ENCODE peak calls at places on chromosomes 11 and 22, in eight cellular contexts. U, G, F, J, V, C, L and N are unnamed samples.

GRCh38 chr11:107043242-107043991 is 25.1 kb upstream of the GUCY1A2 start:
- DNase-seq in C (no peak), F (no peak), J (no peak), U (no peak), L (no peak), V (no peak), G (no peak), N (no peak)

GRCh38 chr22:39954584-39955055 is 5.6 kb upstream of the TMA7B start:
- DNase-seq in V (no peak), G (no peak), C (no peak), J (no peak), F (no peak), U (peak; percentile 46), L (no peak), N (no peak)

GRCh38 chr11:124724854-124725718 is 14.7 kb upstream of the NRGN start:
- DNase-seq in U (peak; percentile 62), G (peak; percentile 42), F (peak; percentile 89), C (no peak), V (no peak), L (no peak), J (no peak), N (no peak)

GRCh38 chr11:60863550-60864521 is 3.5 kb upstream of the ZP1 start:
- DNase-seq in L (no peak), G (no peak), C (no peak), J (no peak), U (no peak), F (peak; percentile 10), V (no peak), N (no peak)

GRCh38 chr11:10809373-10810199 is 860 bp upstream of the EIF4G2 start:
- DNase-seq in L (peak; percentile 80), F (peak; percentile 32), U (no peak), C (peak; percentile 37), V (no peak), G (peak; percentile 46), J (peak; percentile 19), N (no peak)

GRCh38 chr11:30346068-30346688 is 23.3 kb downstream of the ARL14EP start:
- DNase-seq in L (peak; percentile 54), V (peak; percentile 47), J (peak; percentile 15), F (no peak), G (no peak), U (peak; percentile 52), C (peak; percentile 38), N (no peak)

GRCh38 chr11:39220069-39220468 is 2239.4 kb downstream of the LRRC4C start:
- DNase-seq in V (no peak), F (no peak), G (no peak), U (no peak), L (no peak), C (no peak), J (no peak), N (no peak)

GRCh38 chr22:29482253-29482652 is 2.2 kb downstream of the NEFH start:
- DNase-seq in F (no peak), U (no peak), J (no peak), L (no peak), V (no peak), C (no peak), G (no peak), N (no peak)

GRCh38 chr11:29119691-29120328 is 897.0 kb downstream of the KCNA4 start:
- DNase-seq in U (no peak), J (no peak), G (no peak), C (no peak), V (no peak), L (peak; percentile 99), F (no peak), N (no peak)

GRCh38 chr11:30503156-30503555 is 83.0 kb downstream of the MPPED2 start:
- DNase-seq in U (no peak), F (no peak), C (no peak), J (no peak), L (no peak), G (no peak), V (no peak), N (no peak)

GRCh38 chr11:114085965-114086364 is 26.5 kb downstream of the ZBTB16 start:
- DNase-seq in F (peak; percentile 57), L (no peak), U (no peak), J (no peak), C (no peak), V (no peak), G (peak; percentile 57), N (no peak)

GRCh38 chr22:35330258-35330861 is 30.7 kb downstream of the TOM1 start:
- DNase-seq in F (peak; percentile 88), L (peak; percentile 65), G (peak; percentile 80), J (no peak), V (peak; percentile 60), C (no peak), U (no peak), N (no peak)

GRCh38 chr22:18970180-18970947 is 34.3 kb upstream of the PRODH start:
- DNase-seq in J (no peak), L (no peak), C (peak; percentile 92), G (no peak), V (no peak), U (no peak), F (no peak), N (no peak)

GRCh38 chr11:61787928-61788491 is 4.4 kb downstream of the TMEM258 start:
- DNase-seq in G (peak; percentile 26), U (peak; percentile 74), F (no peak), J (peak; percentile 48), L (peak; percentile 43), C (peak; percentile 44), V (no peak), N (no peak)

GRCh38 chr11:14803846-14804245 is 88.2 kb downstream of the CYP2R1 start:
- DNase-seq in L (no peak), C (no peak), J (no peak), F (no peak), G (no peak), V (no peak), U (no peak), N (no peak)

GRCh38 chr22:45994516-45995404 is 17.8 kb upstream of the WNT7B start:
- DNase-seq in G (peak; percentile 83), L (peak; percentile 55), F (peak; percentile 84), U (no peak), V (peak; percentile 65), C (peak; percentile 72), J (no peak), N (no peak)

GRCh38 chr11:77181226-77181625 is 53.2 kb downstream of the MYO7A start:
- DNase-seq in L (no peak), J (no peak), U (no peak), F (no peak), G (no peak), V (no peak), C (no peak), N (no peak)

GRCh38 chr11:117715801-117716200 is 81.2 kb downstream of the DSCAML1 start:
- DNase-seq in F (no peak), L (no peak), J (no peak), C (no peak), U (no peak), G (no peak), V (no peak), N (no peak)

GRCh38 chr11:87260811-87261210 is 223.1 kb downstream of the TMEM135 start:
- DNase-seq in J (no peak), V (no peak), F (no peak), C (no peak), U (no peak), L (peak; percentile 76), G (no peak), N (no peak)
- H3K4me1 ChIP-seq in J (no peaks in the 10 kb centered on the region), V (no peaks in the 10 kb centered on the region), F (peaks cover 3% of the 10 kb centered on the region), C (peaks cover 3% of the 10 kb centered on the region), U (no peaks in the 10 kb centered on the region), L (peaks cover 39% of the 10 kb centered on the region), G (no peaks in the 10 kb centered on the region), N (no peaks in the 10 kb centered on the region)

GRCh38 chr11:120239713-120240640 is at the start of gene POU2F3:
- DNase-seq in V (no peak), J (no peak), L (no peak), C (peak; percentile 43), F (peak; percentile 45), U (no peak), G (no peak), N (no peak)
- TF ChIP-seq CTCF in V (no peak), J (peak; percentile 37), L (no peak), C (peak; percentile 63), F (no peak), U (peak; percentile 30), G (no peak), N (no peak)

DNA sequence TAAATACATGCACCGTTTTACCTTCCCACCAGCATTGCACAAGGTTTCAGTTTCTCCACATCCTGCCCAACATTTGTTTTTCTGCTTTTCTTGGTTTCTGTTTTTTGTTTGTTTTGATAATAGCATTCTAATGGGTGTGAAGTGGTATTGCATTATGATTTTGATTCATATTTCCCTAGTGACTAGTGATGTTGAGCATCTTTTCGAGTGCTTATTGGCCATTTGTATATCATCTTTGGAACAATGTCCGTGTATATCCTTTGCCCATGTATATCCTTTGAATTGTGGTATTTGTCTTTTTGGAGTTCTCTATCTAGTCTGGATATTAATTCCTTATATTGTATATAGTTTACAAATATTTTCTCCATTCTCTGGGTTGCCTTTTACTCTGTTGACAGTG is 2914.8 kb upstream of the OR11H1 start:
- DNase-seq in G (no peak), V (no peak), J (no peak), L (no peak), F (no peak), C (no peak), U (no peak), N (no peak)
- TF ChIP-seq POLR2AphosphoS5 in G (no peak), V (no peak), J (no peak), L (no peak), F (no peak), C (no peak), U (no peak), N (no peak)

GRCh38 chr22:27754888-27755480 is 46.6 kb downstream of the MN1 start:
- DNase-seq in J (no peak), F (no peak), U (no peak), L (no peak), C (no peak), G (no peak), V (no peak), N (no peak)

GRCh38 chr22:27754247-27754887 is 47.2 kb downstream of the MN1 start:
- DNase-seq in F (no peak), U (no peak), J (no peak), V (peak; percentile 72), C (no peak), G (no peak), L (no peak), N (no peak)

GRCh38 chr22:27757928-27758525 is 43.5 kb downstream of the MN1 start:
- DNase-seq in L (no peak), V (no peak), J (no peak), F (no peak), U (no peak), C (no peak), G (no peak), N (no peak)

GRCh38 chr22:27756212-27756660 is 45.3 kb downstream of the MN1 start:
- DNase-seq in U (no peak), C (no peak), F (no peak), J (no peak), L (no peak), V (no peak), G (no peak), N (no peak)

DNA sequence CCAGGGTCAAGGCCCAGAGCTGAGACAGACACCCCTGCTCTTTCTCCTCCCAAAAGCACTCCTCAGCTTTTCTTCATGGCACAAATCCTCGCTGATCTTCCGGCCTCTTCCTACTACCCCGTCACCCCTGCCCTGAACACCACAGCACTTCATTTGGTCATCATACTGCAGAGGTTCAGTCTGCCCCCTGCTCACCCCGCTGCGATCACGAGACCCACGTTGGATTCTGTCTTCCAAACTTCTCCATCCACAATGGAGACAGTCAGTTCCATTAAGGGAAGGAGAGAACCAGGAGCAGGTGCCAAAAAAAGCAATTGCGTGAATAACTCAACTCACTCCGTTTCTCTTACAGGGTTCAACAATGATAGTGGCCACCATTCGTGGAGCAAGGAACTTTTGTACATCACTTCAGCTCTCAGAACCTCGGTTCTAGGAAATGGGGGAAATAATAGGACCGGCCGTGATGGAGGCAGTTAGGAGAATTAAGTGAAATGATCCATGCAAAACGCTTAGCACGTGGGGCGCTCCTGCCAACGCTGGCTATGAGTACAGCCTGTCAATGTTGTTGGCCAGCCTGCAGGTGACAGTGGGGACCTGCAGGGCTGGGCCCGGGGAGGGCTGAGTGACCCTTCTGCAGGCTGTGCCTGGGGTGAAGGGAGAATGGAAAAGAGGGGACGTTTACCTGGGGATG is 45.9 kb downstream of the MN1 start:
- DNase-seq in V (no peak), L (no peak), G (no peak), U (no peak), J (no peak), C (no peak), F (no peak), N (no peak)
- H3K4me1 ChIP-seq in V (no peaks in the 10 kb centered on the region), L (no peaks in the 10 kb centered on the region), G (peaks cover 6% of the 10 kb centered on the region), U (peaks cover 18% of the 10 kb centered on the region), J (peaks cover 9% of the 10 kb centered on the region), C (no peaks in the 10 kb centered on the region), F (no peaks in the 10 kb centered on the region), N (peaks cover 33% of the 10 kb centered on the region)